ENCODE peak calls at places on chromosomes 2 and 18, in ten cellular contexts. K is mammary epithelial cell; W is hepatocyte; F is adrenal gland; H is right atrium auricular region; L is uterus; A is fibroblast of lung; G is IMR-90; Y is CD4-positive, alpha-beta memory T cell; M is HL-60. I is an unnamed sample.

GRCh38 chr2:67289921-67290371 is 107.2 kb upstream of the ETAA1 start:
- DNase-seq in K (peak; percentile 98), W (no peak), F (no peak), H (no peak), L (no peak), A (peak; percentile 64), G (peak; percentile 95), Y (no peak), M (no peak), I (peak; percentile 98)

GRCh38 chr2:29295843-29296242 is 180.6 kb downstream of the CLIP4 start:
- DNase-seq in K (no peak), W (no peak), F (peak; percentile 6), H (no peak), L (no peak), A (no peak), G (peak; percentile 26), Y (no peak), M (no peak), I (no peak)

GRCh38 chr2:19870792-19871191 is 31.0 kb downstream of the TTC32 start:
- DNase-seq in K (no peak), W (no peak), F (no peak), H (no peak), L (no peak), A (no peak), G (no peak), Y (no peak), M (no peak), I (no peak)

GRCh38 chr2:237393523-237393922 is 20.4 kb downstream of the COL6A3 start:
- DNase-seq in K (no peak), W (no peak), F (no peak), H (no peak), L (no peak), A (no peak), G (peak; percentile 42), Y (no peak), M (no peak), I (no peak)

GRCh38 chr2:133810559-133810958 is 242.3 kb upstream of the NCKAP5 start:
- DNase-seq in K (no peak), W (no peak), F (no peak), H (no peak), L (no peak), A (no peak), G (no peak), Y (no peak), M (no peak), I (no peak)

GRCh38 chr2:160324161-160324768 is 124.2 kb upstream of the ITGB6 start:
- DNase-seq in K (peak; percentile 32), W (peak; percentile 65), F (peak; percentile 73), H (no peak), L (peak; percentile 63), A (peak; percentile 77), G (peak; percentile 70), Y (no peak), M (peak; percentile 12), I (no peak)

GRCh38 chr2:182911813-182912517 is 45.5 kb upstream of the FRZB start:
- DNase-seq in K (no peak), W (no peak), F (no peak), H (no peak), L (no peak), A (no peak), G (peak; percentile 21), Y (no peak), M (no peak), I (no peak)

GRCh38 chr2:234288974-234289455 is 207.9 kb downstream of the ARL4C start:
- DNase-seq in K (peak; percentile 24), W (peak; percentile 81), F (peak; percentile 64), H (peak; percentile 70), L (no peak), A (peak; percentile 53), G (peak; percentile 41), Y (peak; percentile 83), M (peak; percentile 84), I (no peak)

GRCh38 chr2:26720322-26721166 is 28.0 kb downstream of the KCNK3 start:
- DNase-seq in K (peak; percentile 31), W (peak; percentile 92), F (peak; percentile 99), H (peak; percentile 90), L (peak; percentile 67), A (peak; percentile 88), G (peak; percentile 82), Y (no peak), M (no peak), I (no peak)

GRCh38 chr2:121171625-121172119 is 113.3 kb downstream of the TFCP2L1 start:
- DNase-seq in K (no peak), W (no peak), F (no peak), H (no peak), L (no peak), A (no peak), G (no peak), Y (no peak), M (no peak), I (no peak)

GRCh38 chr18:12885500-12885899 is 1.5 kb upstream of the PTPN2 start:
- DNase-seq in K (no peak), W (no peak), F (no peak), H (no peak), L (no peak), A (no peak), G (no peak), Y (no peak), M (no peak), I (no peak)

GRCh38 chr2:5692561-5693287 is 540 bp downstream of the SOX11 start:
- DNase-seq in K (no peak), W (peak; percentile 58), F (no peak), H (no peak), L (no peak), A (peak; percentile 58), G (peak; percentile 44), Y (no peak), M (no peak), I (no peak)

GRCh38 chr2:54946220-54946568 is 104.1 kb downstream of the RTN4 start:
- DNase-seq in K (no peak), W (no peak), F (no peak), H (no peak), L (no peak), A (no peak), G (no peak), Y (no peak), M (no peak), I (no peak)

GRCh38 chr2:96138146-96139145 is at the start of gene ASTL:
- DNase-seq in K (peak; percentile 19), W (peak; percentile 73), F (peak; percentile 58), H (no peak), L (no peak), A (peak; percentile 38), G (peak; percentile 32), Y (peak; percentile 60), M (no peak), I (peak; percentile 33)

GRCh38 chr2:950627-950992 is at the start of gene SNTG2:
- DNase-seq in K (no peak), W (peak; percentile 62), F (peak; percentile 10), H (no peak), L (no peak), A (no peak), G (no peak), Y (peak; percentile 53), M (no peak), I (no peak)

GRCh38 chr18:42094875-42095274 is 139.8 kb downstream of the PIK3C3 start:
- DNase-seq in K (peak; percentile 3), W (no peak), F (no peak), H (no peak), L (no peak), A (no peak), G (no peak), Y (no peak), M (no peak), I (no peak)

GRCh38 chr18:30971338-30971956 is 71.1 kb downstream of the DSC3 start:
- DNase-seq in K (no peak), W (peak; percentile 70), F (no peak), H (no peak), L (no peak), A (peak; percentile 39), G (peak; percentile 11), Y (no peak), M (no peak), I (no peak)

DNA sequence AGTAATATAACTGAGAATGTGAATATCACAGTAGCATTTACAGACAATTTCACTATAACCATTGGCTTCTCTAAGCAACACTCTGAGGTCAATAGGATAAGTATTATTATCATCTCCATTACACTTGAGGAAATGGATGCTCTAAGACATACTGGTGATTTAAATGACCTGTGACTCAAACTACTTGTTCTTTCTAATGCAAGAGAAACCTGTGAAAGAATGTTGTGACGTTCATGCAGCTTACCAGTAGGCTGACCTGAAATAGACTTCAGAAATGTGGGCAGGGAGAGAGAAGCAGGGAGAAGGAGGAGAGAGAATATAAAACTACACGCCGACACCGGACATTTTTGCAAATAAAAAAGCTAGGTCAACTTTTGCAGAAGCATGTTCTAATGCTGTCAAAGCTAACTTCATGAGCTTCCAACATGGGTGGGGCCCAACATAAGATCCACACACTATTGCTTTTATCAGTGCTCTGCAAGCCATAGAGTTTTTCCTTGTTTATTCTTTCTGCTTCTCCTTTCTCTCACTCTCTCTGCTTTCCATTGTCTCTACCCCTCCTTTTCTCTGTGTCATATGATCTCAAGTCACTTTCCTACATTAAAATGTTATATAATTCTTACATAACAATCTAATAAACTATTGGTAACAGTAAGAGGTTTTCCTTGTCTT is 217.6 kb upstream of the FN1 start:
- DNase-seq in K (no peak), W (no peak), F (no peak), H (no peak), L (no peak), A (peak; percentile 77), G (peak; percentile 70), Y (no peak), M (no peak), I (no peak)
- H3K27ac ChIP-seq in K (no peak overlapping the region), W (peak overlapping the region; percentile 46), F (no peak overlapping the region), H (no peak overlapping the region), L (no peak overlapping the region), A (peak overlapping the region; percentile 50), G (no peak overlapping the region), Y (no peak overlapping the region), M (no peak overlapping the region), I (no peak overlapping the region)

GRCh38 chr2:100767224-100767653 is 52.7 kb upstream of the NPAS2 start:
- DNase-seq in K (peak; percentile 77), W (no peak), F (no peak), H (no peak), L (no peak), A (peak; percentile 43), G (peak; percentile 78), Y (no peak), M (no peak), I (peak; percentile 57)
- H3K27ac ChIP-seq in K (peak overlapping the region; percentile 17), W (no peak overlapping the region), F (no peak overlapping the region), H (no peak overlapping the region), L (peak overlapping the region; percentile 32), A (no peak overlapping the region), G (no peak overlapping the region), Y (no peak overlapping the region), M (no peak overlapping the region), I (peak overlapping the region; percentile 93)

GRCh38 chr18:48831802-48832201 is 119.0 kb downstream of the SMAD7 start:
- DNase-seq in K (no peak), W (no peak), F (no peak), H (no peak), L (no peak), A (no peak), G (no peak), Y (no peak), M (no peak), I (no peak)
- H3K27ac ChIP-seq in K (no peak overlapping the region), W (no peak overlapping the region), F (no peak overlapping the region), H (no peak overlapping the region), L (no peak overlapping the region), A (no peak overlapping the region), G (no peak overlapping the region), Y (no peak overlapping the region), M (no peak overlapping the region), I (peak overlapping the region; percentile 75)

DNA sequence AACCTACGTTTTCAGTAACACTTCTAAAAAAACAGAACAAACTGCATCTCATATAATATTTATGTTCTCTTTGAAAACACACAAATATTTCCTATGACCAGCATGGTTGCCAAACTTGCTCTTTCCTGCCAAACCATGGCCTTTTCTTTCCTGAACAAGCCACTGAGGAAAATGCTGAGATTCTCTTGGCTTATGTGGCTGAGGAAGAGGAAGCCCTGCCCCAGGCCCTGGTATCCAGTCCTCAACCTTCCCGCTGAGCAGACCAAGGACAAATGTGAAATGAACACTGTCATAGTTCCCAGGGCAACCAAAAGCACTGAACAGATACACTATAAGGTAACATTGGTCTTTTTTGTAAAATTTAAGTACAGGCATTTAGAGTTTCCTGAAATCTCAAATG is 35.9 kb upstream of the NARS1 start:
- DNase-seq in K (no peak), W (no peak), F (peak; percentile 66), H (no peak), L (peak; percentile 46), A (peak; percentile 31), G (no peak), Y (no peak), M (no peak), I (no peak)
- H3K27ac ChIP-seq in K (no peak overlapping the region), W (no peak overlapping the region), F (peak overlapping the region; percentile 49), H (no peak overlapping the region), L (peak overlapping the region; percentile 22), A (no peak overlapping the region), G (no peak overlapping the region), Y (no peak overlapping the region), M (no peak overlapping the region), I (no peak overlapping the region)

I was measured in epithelial cell of prostate.